ENCODE peak calls at places on chromosomes 3 and 15, in nine cellular contexts. G, R, P, Z, E, M, K, S and Q are unnamed samples.

GRCh38 chr15:51775967-51776816 is 24.8 kb downstream of the TMOD2 start:
- DNase-seq in S (peak; percentile 67), P (peak; percentile 52), M (peak; percentile 61), E (no peak), R (peak; percentile 27), Z (peak; percentile 56), G (no peak), K (peak; percentile 53), Q (peak; percentile 79)

GRCh38 chr3:193895409-193895808 is 240.5 kb upstream of the HES1 start:
- DNase-seq in P (no peak), E (no peak), R (no peak), K (no peak), G (no peak), M (no peak), Z (no peak), S (no peak), Q (no peak)

GRCh38 chr3:51539291-51539891 is 872 bp downstream of the RAD54L2 start:
- DNase-seq in G (peak; percentile 52), P (peak; percentile 10), E (no peak), Z (no peak), S (peak; percentile 48), K (peak; percentile 71), R (peak; percentile 3), M (peak; percentile 90), Q (peak; percentile 32)

GRCh38 chr3:101963902-101964362 is 114.6 kb downstream of the NFKBIZ start:
- DNase-seq in Z (no peak), S (no peak), M (peak; percentile 86), P (no peak), E (no peak), K (peak; percentile 46), G (no peak), R (no peak), Q (no peak)

GRCh38 chr15:68667800-68668625 is 89.2 kb downstream of the CORO2B start:
- DNase-seq in S (no peak), E (no peak), G (no peak), K (no peak), Z (no peak), R (no peak), P (peak; percentile 18), M (no peak), Q (peak; percentile 28)

GRCh38 chr3:58048301-58048700 is 40.1 kb downstream of the FLNB start:
- DNase-seq in G (no peak), P (no peak), R (no peak), E (no peak), S (no peak), M (no peak), K (no peak), Z (no peak), Q (peak; percentile 13)

GRCh38 chr3:79521221-79521848 is 246.5 kb downstream of the ROBO1 start:
- DNase-seq in M (peak; percentile 50), K (no peak), E (no peak), S (no peak), Z (no peak), G (no peak), R (no peak), P (peak; percentile 3), Q (peak; percentile 55)

GRCh38 chr3:168544097-168544957 is 448.6 kb upstream of the GOLIM4 start:
- DNase-seq in K (no peak), Z (no peak), R (no peak), G (no peak), M (peak; percentile 8), P (peak; percentile 49), E (no peak), S (no peak), Q (peak; percentile 71)

GRCh38 chr3:13066236-13066635 is 7.0 kb downstream of the IQSEC1 start:
- DNase-seq in G (no peak), Z (no peak), K (no peak), S (no peak), E (no peak), R (no peak), P (no peak), M (no peak), Q (no peak)

GRCh38 chr3:191901746-191902145 is 440.8 kb downstream of the PYDC2 start:
- DNase-seq in Z (no peak), R (no peak), E (no peak), S (no peak), M (no peak), P (no peak), G (no peak), K (no peak), Q (no peak)

GRCh38 chr3:100561459-100562158 is 47.8 kb upstream of the ADGRG7 start:
- DNase-seq in S (no peak), P (no peak), E (no peak), Z (no peak), K (no peak), G (no peak), R (no peak), M (peak; percentile 92), Q (peak; percentile 5)

GRCh38 chr15:41018534-41018933 is 65.3 kb downstream of the CHAC1 start:
- DNase-seq in Z (peak; percentile 40), M (peak; percentile 49), G (no peak), P (no peak), S (no peak), R (no peak), K (no peak), E (no peak), Q (no peak)

GRCh38 chr3:62604301-62604700 is 231.0 kb upstream of the FEZF2 start:
- DNase-seq in R (no peak), G (peak; percentile 41), M (peak; percentile 93), K (no peak), E (no peak), Z (no peak), S (no peak), P (no peak), Q (no peak)

GRCh38 chr3:147343926-147344325 is 62.4 kb downstream of the ZIC4 start:
- DNase-seq in M (no peak), E (no peak), G (no peak), K (no peak), R (no peak), S (no peak), Z (no peak), P (no peak), Q (no peak)

GRCh38 chr3:171396048-171396447 is 64.2 kb downstream of the TNIK start:
- DNase-seq in S (no peak), R (no peak), E (no peak), M (peak; percentile 12), G (no peak), P (no peak), K (no peak), Z (no peak), Q (no peak)

GRCh38 chr3:187255314-187255713 is 36.2 kb downstream of the MASP1 start:
- DNase-seq in R (no peak), P (no peak), G (no peak), M (no peak), S (no peak), E (no peak), K (no peak), Z (no peak), Q (no peak)

GRCh38 chr3:115626006-115626409 is 2.7 kb downstream of the GAP43 start:
- DNase-seq in M (no peak), R (no peak), Z (no peak), P (peak; percentile 12), K (no peak), E (no peak), S (no peak), G (no peak), Q (peak; percentile 33)

GRCh38 chr3:134694946-134695543 is 44.2 kb upstream of the KY start:
- DNase-seq in M (no peak), S (no peak), E (no peak), R (no peak), K (no peak), Z (no peak), P (no peak), G (no peak), Q (no peak)

GRCh38 chr3:132867956-132868355 is 145.7 kb upstream of the NPHP3 start:
- DNase-seq in P (no peak), E (no peak), R (no peak), K (no peak), Z (no peak), G (no peak), S (no peak), M (peak; percentile 46), Q (no peak)

GRCh38 chr3:45968706-45969105 is 25.4 kb downstream of the CXCR6 start:
- DNase-seq in Z (no peak), S (no peak), K (no peak), G (peak; percentile 38), M (peak; percentile 83), E (no peak), P (no peak), R (no peak), Q (no peak)

GRCh38 chr15:39434751-39435238 is 146.1 kb upstream of the THBS1 start:
- DNase-seq in R (no peak), S (no peak), K (no peak), M (no peak), P (no peak), Z (no peak), G (no peak), E (peak; percentile 60), Q (no peak)

GRCh38 chr3:51400169-51400568 is 9.1 kb downstream of the RBM15B start:
- DNase-seq in S (no peak), M (no peak), K (peak; percentile 16), P (no peak), Z (no peak), G (no peak), R (no peak), E (no peak), Q (no peak)

GRCh38 chr3:192817053-192817452 is 89.7 kb upstream of the FGF12 start:
- DNase-seq in P (no peak), R (no peak), K (no peak), S (no peak), M (peak; percentile 90), G (no peak), E (no peak), Z (no peak), Q (no peak)

GRCh38 chr3:169998668-169999131 is 32.1 kb downstream of the SEC62 start:
- DNase-seq in G (peak; percentile 52), S (no peak), K (no peak), E (no peak), R (no peak), Z (no peak), M (peak; percentile 89), P (no peak), Q (no peak)

GRCh38 chr15:43190178-43190577 is 5.0 kb downstream of the CCNDBP1 start:
- DNase-seq in K (no peak), M (no peak), Z (peak; percentile 56), G (no peak), R (no peak), P (no peak), S (no peak), E (peak; percentile 79), Q (no peak)

GRCh38 chr15:33547876-33548275 is 237.1 kb downstream of the RYR3 start:
- DNase-seq in G (no peak), P (no peak), M (peak; percentile 40), E (no peak), R (no peak), Z (no peak), S (no peak), K (peak; percentile 24), Q (no peak)

GRCh38 chr3:134640872-134641470 is 9.9 kb downstream of the KY start:
- DNase-seq in P (peak; percentile 77), Z (peak; percentile 41), S (peak; percentile 45), K (no peak), E (no peak), M (peak; percentile 43), R (no peak), G (no peak), Q (peak; percentile 41)

GRCh38 chr15:61871926-61872522 is 188.2 kb downstream of the VPS13C start:
- DNase-seq in G (no peak), S (no peak), E (no peak), R (no peak), P (peak; percentile 4), M (peak; percentile 48), Z (no peak), K (no peak), Q (peak; percentile 55)

GRCh38 chr15:69755571-69756310 is 303.1 kb downstream of the RPLP1 start:
- DNase-seq in E (peak; percentile 67), R (peak; percentile 49), M (no peak), G (no peak), P (no peak), Z (no peak), S (peak; percentile 83), K (peak; percentile 87), Q (no peak)

GRCh38 chr15:48806151-48806550 is 4.7 kb downstream of the CEP152 start:
- DNase-seq in P (no peak), R (no peak), S (no peak), M (peak; percentile 54), K (no peak), E (no peak), Z (no peak), G (no peak), Q (peak; percentile 87)

GRCh38 chr3:195897081-195897852 is 11.1 kb downstream of the TNK2 start:
- DNase-seq in Z (no peak), M (peak; percentile 89), P (no peak), E (peak; percentile 63), G (no peak), R (no peak), K (no peak), S (no peak), Q (no peak)